ENCODE peak calls at places on chromosomes 11 and 22, in six cellular contexts. One of them, this sample, is unnamed.
A peak's percentile ranks its signal among the peaks of the same experiment; 100 is the strongest.

GRCh38 chr11:22508691-22509090 is 116.9 kb downstream of the FANCF start:
- DNase-seq in K562: no peak
- DNase-seq in GM12892: no peak
- DNase-seq in H1: no peak
- DNase-seq in SK-N-SH: no peak
- DNase-seq in HepG2: no peak
- DNase-seq in this sample: no peak

GRCh38 chr22:25420925-25421904 is 143.3 kb upstream of the GRK3 start:
- DNase-seq in K562: no peak
- DNase-seq in GM12892: peak; percentile 41
- DNase-seq in H1: peak; percentile 70
- DNase-seq in SK-N-SH: peak; percentile 64
- DNase-seq in HepG2: no peak
- DNase-seq in this sample: no peak

GRCh38 chr22:43528601-43529360 is 117.0 kb downstream of the MPPED1 start:
- DNase-seq in K562: no peak
- DNase-seq in GM12892: no peak
- DNase-seq in H1: no peak
- DNase-seq in SK-N-SH: no peak
- DNase-seq in HepG2: no peak
- DNase-seq in this sample: no peak

GRCh38 chr11:70842256-70842655 is 410.1 kb downstream of the SHANK2 start:
- DNase-seq in K562: no peak
- DNase-seq in GM12892: no peak
- DNase-seq in H1: no peak
- DNase-seq in SK-N-SH: no peak
- DNase-seq in HepG2: no peak
- DNase-seq in this sample: no peak

GRCh38 chr11:124633355-124633754 is 10.7 kb downstream of the TBRG1 start:
- DNase-seq in K562: no peak
- DNase-seq in GM12892: no peak
- DNase-seq in H1: no peak
- DNase-seq in SK-N-SH: peak; percentile 22
- DNase-seq in HepG2: no peak
- DNase-seq in this sample: no peak

GRCh38 chr22:45540122-45540521 is 37.4 kb downstream of the FBLN1 start:
- DNase-seq in K562: no peak
- DNase-seq in GM12892: no peak
- DNase-seq in H1: no peak
- DNase-seq in SK-N-SH: no peak
- DNase-seq in HepG2: no peak
- DNase-seq in this sample: no peak

GRCh38 chr11:1163911-1164735 is 6.4 kb downstream of the MUC5AC start:
- DNase-seq in K562: no peak
- DNase-seq in GM12892: no peak
- DNase-seq in H1: no peak
- DNase-seq in SK-N-SH: peak; percentile 26
- DNase-seq in HepG2: no peak
- DNase-seq in this sample: no peak

GRCh38 chr11:67073908-67074307 is 17.3 kb downstream of the RHOD start:
- DNase-seq in K562: no peak
- DNase-seq in GM12892: no peak
- DNase-seq in H1: no peak
- DNase-seq in SK-N-SH: no peak
- DNase-seq in HepG2: no peak
- DNase-seq in this sample: no peak

GRCh38 chr11:1351278-1351937 is 38.3 kb upstream of the BRSK2 start:
- DNase-seq in K562: peak; percentile 76
- DNase-seq in GM12892: no peak
- DNase-seq in H1: no peak
- DNase-seq in SK-N-SH: peak; percentile 14
- DNase-seq in HepG2: peak; percentile 35
- DNase-seq in this sample: no peak

GRCh38 chr11:59151761-59152160 is 9.1 kb downstream of the FAM111A start:
- DNase-seq in K562: no peak
- DNase-seq in GM12892: no peak
- DNase-seq in H1: no peak
- DNase-seq in SK-N-SH: no peak
- DNase-seq in HepG2: no peak
- DNase-seq in this sample: no peak

GRCh38 chr11:9060700-9061111 is 30.7 kb downstream of the SCUBE2 start:
- DNase-seq in K562: peak; percentile 38
- DNase-seq in GM12892: peak; percentile 62
- DNase-seq in H1: no peak
- DNase-seq in SK-N-SH: no peak
- DNase-seq in HepG2: peak; percentile 23
- DNase-seq in this sample: peak; percentile 56

GRCh38 chr11:132576706-132577105 is 955.6 kb downstream of the OPCML start:
- DNase-seq in K562: no peak
- DNase-seq in GM12892: no peak
- DNase-seq in H1: no peak
- DNase-seq in SK-N-SH: no peak
- DNase-seq in HepG2: no peak
- DNase-seq in this sample: no peak

GRCh38 chr11:6638437-6638836 is 17.2 kb downstream of the DCHS1 start:
- DNase-seq in K562: peak; percentile 51
- DNase-seq in GM12892: no peak
- DNase-seq in H1: no peak
- DNase-seq in SK-N-SH: no peak
- DNase-seq in HepG2: no peak
- DNase-seq in this sample: no peak

GRCh38 chr22:27420817-27421361 is 380.7 kb downstream of the MN1 start:
- DNase-seq in K562: no peak
- DNase-seq in GM12892: no peak
- DNase-seq in H1: no peak
- DNase-seq in SK-N-SH: no peak
- DNase-seq in HepG2: no peak
- DNase-seq in this sample: no peak

GRCh38 chr22:39524089-39524752 is 3.9 kb downstream of the ATF4 start:
- DNase-seq in K562: no peak
- DNase-seq in GM12892: no peak
- DNase-seq in H1: no peak
- DNase-seq in SK-N-SH: no peak
- DNase-seq in HepG2: no peak
- DNase-seq in this sample: no peak

GRCh38 chr11:14499178-14499559 is 442 bp downstream of the COPB1 start:
- DNase-seq in K562: peak; percentile 54
- DNase-seq in GM12892: no peak
- DNase-seq in H1: no peak
- DNase-seq in SK-N-SH: no peak
- DNase-seq in HepG2: peak; percentile 12
- DNase-seq in this sample: no peak

GRCh38 chr11:75982309-75982708 is 167.3 kb downstream of the UVRAG start:
- DNase-seq in K562: peak; percentile 49
- DNase-seq in GM12892: no peak
- DNase-seq in H1: no peak
- DNase-seq in SK-N-SH: no peak
- DNase-seq in HepG2: no peak
- DNase-seq in this sample: no peak

GRCh38 chr11:19072464-19072863 is 11.9 kb upstream of the MRGPRX2 start:
- DNase-seq in K562: no peak
- DNase-seq in GM12892: no peak
- DNase-seq in H1: no peak
- DNase-seq in SK-N-SH: no peak
- DNase-seq in HepG2: no peak
- DNase-seq in this sample: no peak

GRCh38 chr11:72584293-72584921 is 89.8 kb downstream of the PDE2A start:
- DNase-seq in K562: peak; percentile 31
- DNase-seq in GM12892: no peak
- DNase-seq in H1: peak; percentile 83
- DNase-seq in SK-N-SH: no peak
- DNase-seq in HepG2: no peak
- DNase-seq in this sample: no peak

GRCh38 chr11:17430616-17431015 is 42.2 kb upstream of the KCNJ11 start:
- DNase-seq in K562: no peak
- DNase-seq in GM12892: no peak
- DNase-seq in H1: no peak
- DNase-seq in SK-N-SH: no peak
- DNase-seq in HepG2: no peak
- DNase-seq in this sample: no peak

GRCh38 chr11:28962492-28962891 is 854.3 kb downstream of the METTL15 start:
- DNase-seq in K562: no peak
- DNase-seq in GM12892: no peak
- DNase-seq in H1: no peak
- DNase-seq in SK-N-SH: no peak
- DNase-seq in HepG2: no peak
- DNase-seq in this sample: no peak

GRCh38 chr11:125313271-125314222 is 149.0 kb downstream of the PKNOX2 start:
- DNase-seq in K562: no peak
- DNase-seq in GM12892: no peak
- DNase-seq in H1: no peak
- DNase-seq in SK-N-SH: no peak
- DNase-seq in HepG2: no peak
- DNase-seq in this sample: no peak

GRCh38 chr11:74154621-74155281 is 16.1 kb downstream of the C2CD3 start:
- DNase-seq in K562: no peak
- DNase-seq in GM12892: no peak
- DNase-seq in H1: no peak
- DNase-seq in SK-N-SH: no peak
- DNase-seq in HepG2: no peak
- DNase-seq in this sample: no peak

GRCh38 chr22:41367680-41368542 is 13.8 kb upstream of the TEF start:
- DNase-seq in K562: no peak
- DNase-seq in GM12892: no peak
- DNase-seq in H1: no peak
- DNase-seq in SK-N-SH: no peak
- DNase-seq in HepG2: peak; percentile 39
- DNase-seq in this sample: no peak

GRCh38 chr22:20429254-20430100 is 8.1 kb downstream of the SCARF2 start:
- DNase-seq in K562: peak; percentile 100
- DNase-seq in GM12892: peak; percentile 82
- DNase-seq in H1: peak; percentile 90
- DNase-seq in SK-N-SH: peak; percentile 74
- DNase-seq in HepG2: no peak
- DNase-seq in this sample: peak; percentile 88

GRCh38 chr11:93271596-93271995 is 58.9 kb upstream of the DEUP1 start:
- DNase-seq in K562: no peak
- DNase-seq in GM12892: no peak
- DNase-seq in H1: no peak
- DNase-seq in SK-N-SH: no peak
- DNase-seq in HepG2: no peak
- DNase-seq in this sample: no peak

GRCh38 chr11:78800756-78801155 is 226.1 kb upstream of the NARS2 start:
- DNase-seq in K562: no peak
- DNase-seq in GM12892: no peak
- DNase-seq in H1: no peak
- DNase-seq in SK-N-SH: no peak
- DNase-seq in HepG2: no peak
- DNase-seq in this sample: no peak

GRCh38 chr22:48710410-48710809 is 1117.3 kb downstream of the BRD1 start:
- DNase-seq in K562: no peak
- DNase-seq in GM12892: no peak
- DNase-seq in H1: no peak
- DNase-seq in SK-N-SH: no peak
- DNase-seq in HepG2: no peak
- DNase-seq in this sample: no peak

GRCh38 chr22:48711031-48711431 is 1116.6 kb downstream of the BRD1 start:
- DNase-seq in K562: no peak
- DNase-seq in GM12892: no peak
- DNase-seq in H1: no peak
- DNase-seq in SK-N-SH: no peak
- DNase-seq in HepG2: no peak
- DNase-seq in this sample: no peak

GRCh38 chr22:48712558-48712957 is 1115.1 kb downstream of the BRD1 start:
- DNase-seq in K562: no peak
- DNase-seq in GM12892: no peak
- DNase-seq in H1: no peak
- DNase-seq in SK-N-SH: no peak
- DNase-seq in HepG2: no peak
- DNase-seq in this sample: no peak

GRCh38 chr22:48709976-48710375 is 1117.7 kb downstream of the BRD1 start:
- DNase-seq in K562: no peak
- DNase-seq in GM12892: no peak
- DNase-seq in H1: no peak
- DNase-seq in SK-N-SH: no peak
- DNase-seq in HepG2: no peak
- DNase-seq in this sample: no peak

GRCh38 chr22:48711669-48712068 is 1116.0 kb downstream of the BRD1 start:
- DNase-seq in K562: no peak
- DNase-seq in GM12892: no peak
- DNase-seq in H1: no peak
- DNase-seq in SK-N-SH: no peak
- DNase-seq in HepG2: no peak
- DNase-seq in this sample: no peak
- TF ChIP-seq TAF1 in K562: no peak
- TF ChIP-seq TAF1 in GM12892: no peak
- TF ChIP-seq TAF1 in H1: no peak
- TF ChIP-seq TAF1 in SK-N-SH: no peak
- TF ChIP-seq TAF1 in HepG2: no peak
- TF ChIP-seq TAF1 in this sample: no peak

GRCh38 chr11:68998390-68998911 is 14.6 kb downstream of the MRGPRF start:
- DNase-seq in K562: no peak
- DNase-seq in GM12892: peak; percentile 0
- DNase-seq in H1: no peak
- DNase-seq in SK-N-SH: peak; percentile 89
- DNase-seq in HepG2: no peak
- DNase-seq in this sample: no peak
- TF ChIP-seq TAF1 in K562: no peak
- TF ChIP-seq TAF1 in GM12892: no peak
- TF ChIP-seq TAF1 in H1: no peak
- TF ChIP-seq TAF1 in SK-N-SH: no peak
- TF ChIP-seq TAF1 in HepG2: no peak
- TF ChIP-seq TAF1 in this sample: no peak

GRCh38 chr11:64233913-64234839 is at the start of gene VEGFB:
- DNase-seq in K562: peak; percentile 86
- DNase-seq in GM12892: peak; percentile 78
- DNase-seq in H1: peak; percentile 75
- DNase-seq in SK-N-SH: peak; percentile 92
- DNase-seq in HepG2: no peak
- DNase-seq in this sample: peak; percentile 77
- TF ChIP-seq TAF1 in K562: no peak
- TF ChIP-seq TAF1 in GM12892: no peak
- TF ChIP-seq TAF1 in H1: no peak
- TF ChIP-seq TAF1 in SK-N-SH: no peak
- TF ChIP-seq TAF1 in HepG2: no peak
- TF ChIP-seq TAF1 in this sample: no peak

GRCh38 chr11:65870307-65870658 is 2.3 kb downstream of the EFEMP2 start:
- DNase-seq in K562: no peak
- DNase-seq in GM12892: no peak
- DNase-seq in H1: no peak
- DNase-seq in SK-N-SH: no peak
- DNase-seq in HepG2: no peak
- DNase-seq in this sample: no peak

GRCh38 chr11:65870706-65871681 is 1.6 kb downstream of the EFEMP2 start:
- DNase-seq in K562: no peak
- DNase-seq in GM12892: no peak
- DNase-seq in H1: no peak
- DNase-seq in SK-N-SH: no peak
- DNase-seq in HepG2: no peak
- DNase-seq in this sample: no peak

GRCh38 chr11:65872555-65873279 is at the start of gene EFEMP2:
- DNase-seq in K562: no peak
- DNase-seq in GM12892: no peak
- DNase-seq in H1: peak; percentile 61
- DNase-seq in SK-N-SH: peak; percentile 79
- DNase-seq in HepG2: no peak
- DNase-seq in this sample: no peak

GRCh38 chr11:65873280-65874156 is 918 bp upstream of the EFEMP2 start:
- DNase-seq in K562: peak; percentile 96
- DNase-seq in GM12892: peak; percentile 98
- DNase-seq in H1: peak; percentile 100
- DNase-seq in SK-N-SH: peak; percentile 98
- DNase-seq in HepG2: peak; percentile 80
- DNase-seq in this sample: peak; percentile 98

GRCh38 chr11:65871811-65872548 is 620 bp downstream of the EFEMP2 start:
- DNase-seq in K562: no peak
- DNase-seq in GM12892: no peak
- DNase-seq in H1: peak; percentile 70
- DNase-seq in SK-N-SH: peak; percentile 75
- DNase-seq in HepG2: no peak
- DNase-seq in this sample: no peak
- TF ChIP-seq TAF1 in K562: no peak
- TF ChIP-seq TAF1 in GM12892: no peak
- TF ChIP-seq TAF1 in H1: no peak
- TF ChIP-seq TAF1 in SK-N-SH: no peak
- TF ChIP-seq TAF1 in HepG2: no peak
- TF ChIP-seq TAF1 in this sample: no peak

This sample was measured in GM12891.